ENCODE peak calls at places on chromosome X, in five cellular contexts. R is right atrium auricular region, A is epithelial cell of esophagus, U is brain microvascular endothelial cell, I is progenitor cell of endocrine pancreas. E is an unnamed sample.

GRCh38 chrX:39073131-39073530 is 271.9 kb downstream of the MID1IP1 start:
- DNase-seq in R (no peak), A (peak; percentile 68), U (no peak), I (no peak), E (no peak)

GRCh38 chrX:16096131-16096530 is 27.2 kb upstream of the GRPR start:
- DNase-seq in R (no peak), A (no peak), U (no peak), I (no peak), E (no peak)

GRCh38 chrX:50098749-50099148 is 102.1 kb downstream of the AKAP4 start:
- DNase-seq in R (no peak), A (no peak), U (no peak), I (no peak), E (no peak)

GRCh38 chrX:5242091-5242790 is 986.4 kb downstream of the NLGN4X start:
- DNase-seq in R (no peak), A (no peak), U (no peak), I (no peak), E (no peak)

GRCh38 chrX:31449975-31450374 is 378.1 kb upstream of the FTHL17 start:
- DNase-seq in R (no peak), A (peak; percentile 30), U (no peak), I (no peak), E (no peak)

GRCh38 chrX:13092455-13092941 is 48.1 kb upstream of the FAM9C start:
- DNase-seq in R (no peak), A (no peak), U (no peak), I (no peak), E (no peak)

GRCh38 chrX:24184018-24184417 is 34.5 kb downstream of the ZFX start:
- DNase-seq in R (no peak), A (no peak), U (no peak), I (no peak), E (no peak)

GRCh38 chrX:120365320-120365719 is 3.4 kb downstream of the ATP1B4 start:
- DNase-seq in R (no peak), A (peak; percentile 11), U (no peak), I (peak; percentile 13), E (no peak)

GRCh38 chrX:33211356-33212254 is at the start of gene DMD:
- DNase-seq in R (peak; percentile 75), A (peak; percentile 65), U (peak; percentile 89), I (no peak), E (peak; percentile 18)

GRCh38 chrX:154652311-154653047 is 900 bp downstream of the CTAG2 start:
- DNase-seq in R (no peak), A (no peak), U (no peak), I (no peak), E (no peak)

GRCh38 chrX:110204986-110205385 is 112.9 kb downstream of the AMMECR1 start:
- DNase-seq in R (no peak), A (no peak), U (peak; percentile 29), I (no peak), E (no peak)

GRCh38 chrX:110201799-110202198 is 116.1 kb downstream of the AMMECR1 start:
- DNase-seq in R (no peak), A (peak; percentile 58), U (no peak), I (no peak), E (no peak)
- TF ChIP-seq CTCF in R (no peak), A (no peak), U (no peak), I (no peak), E (no peak)

GRCh38 chrX:138711399-138712347 is at the start of gene FGF13:
- DNase-seq in R (no peak), A (peak; percentile 11), U (no peak), I (peak; percentile 46), E (no peak)
- TF ChIP-seq CTCF in R (no peak), A (peak; percentile 31), U (peak; percentile 38), I (peak; percentile 66), E (peak; percentile 33)

GRCh38 chrX:110866421-110866820 is 70.8 kb upstream of the CHRDL1 start:
- DNase-seq in R (no peak), A (no peak), U (no peak), I (no peak), E (no peak)

DNA sequence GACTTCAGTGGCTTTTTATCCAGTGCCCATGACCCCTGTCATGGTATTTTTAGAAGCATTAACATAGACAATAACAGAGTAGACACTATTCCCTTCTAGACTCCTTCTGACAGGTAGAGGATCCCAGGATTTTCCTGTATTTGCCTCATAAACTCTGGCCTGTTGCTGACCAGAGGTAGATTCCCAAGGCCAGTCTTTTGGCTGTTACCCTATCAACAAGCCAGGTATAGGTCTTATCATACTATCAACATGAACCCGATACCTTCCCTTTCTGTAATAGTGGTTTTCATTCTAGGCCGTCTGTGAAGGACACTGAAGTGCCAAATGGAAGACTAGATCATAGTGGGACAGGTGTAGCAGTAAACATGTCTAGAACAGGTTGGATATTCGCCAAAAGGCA is 76.2 kb upstream of the CHRDL1 start:
- DNase-seq in R (no peak), A (no peak), U (no peak), I (no peak), E (no peak)
- TF ChIP-seq CTCF in R (no peak), A (no peak), U (no peak), I (no peak), E (no peak)

GRCh38 chrX:129755779-129756650 is 17.2 kb downstream of the XPNPEP2 start:
- DNase-seq in R (no peak), A (no peak), U (no peak), I (no peak), E (no peak)
- TF ChIP-seq CTCF in R (no peak), A (no peak), U (no peak), I (no peak), E (no peak)

GRCh38 chrX:116961872-116962582 is 499.3 kb upstream of the CT83 start:
- DNase-seq in R (no peak), A (peak; percentile 9), U (no peak), I (no peak), E (no peak)
- TF ChIP-seq CTCF in R (no peak), A (peak; percentile 28), U (no peak), I (peak; percentile 49), E (no peak)

GRCh38 chrX:130186645-130187044 is 14.9 kb downstream of the RAB33A start:
- DNase-seq in R (no peak), A (no peak), U (no peak), I (no peak), E (no peak)

GRCh38 chrX:130179170-130179569 is 7.4 kb downstream of the RAB33A start:
- DNase-seq in R (no peak), A (no peak), U (no peak), I (no peak), E (no peak)

GRCh38 chrX:130184857-130185256 is 13.1 kb downstream of the RAB33A start:
- DNase-seq in R (no peak), A (peak; percentile 10), U (no peak), I (no peak), E (no peak)

GRCh38 chrX:130179579-130180215 is 7.9 kb downstream of the RAB33A start:
- DNase-seq in R (no peak), A (peak; percentile 11), U (peak; percentile 49), I (no peak), E (no peak)

GRCh38 chrX:130184168-130184567 is 12.4 kb downstream of the RAB33A start:
- DNase-seq in R (no peak), A (no peak), U (no peak), I (no peak), E (no peak)
- TF ChIP-seq CTCF in R (no peak), A (no peak), U (no peak), I (no peak), E (no peak)